ENCODE peak calls at places on chromosomes 16 and 17, in four cellular contexts. U is WTC11, W is K562, A is GM12878. K is an unnamed sample.

GRCh38 chr16:17921357-17921978 is 415.1 kb downstream of the NPIPA8 start:
- DNase-seq in U (peak), A (no peak), W (peak), K (peak)

GRCh38 chr17:83195330-83196087 is 116.1 kb downstream of the METRNL start:
- DNase-seq in U (no peak), W (no peak), A (no peak), K (no peak)

GRCh38 chr17:42387221-42387657 is 1.0 kb downstream of the STAT3 start:
- DNase-seq in A (no peak), W (peak), U (no peak), K (peak)

GRCh38 chr17:67027031-67027628 is 17.2 kb upstream of the CACNG1 start:
- DNase-seq in U (no peak), A (no peak), W (no peak), K (no peak)

GRCh38 chr16:85928411-85928820 is 29.5 kb downstream of the IRF8 start:
- DNase-seq in A (no peak), W (no peak), U (no peak), K (no peak)

GRCh38 chr16:83971165-83972130 is 3.4 kb downstream of the NECAB2 start:
- DNase-seq in U (no peak), W (no peak), A (no peak), K (no peak)

GRCh38 chr17:55159251-55159650 is 105.5 kb upstream of the HLF start:
- DNase-seq in W (no peak), A (no peak), U (no peak), K (no peak)

GRCh38 chr17:64066709-64067108 is 46.3 kb upstream of the ICAM2 start:
- DNase-seq in A (no peak), U (no peak), W (no peak), K (no peak)

GRCh38 chr17:80198144-80198661 is 21.9 kb downstream of the SGSH start:
- DNase-seq in W (no peak), U (peak), A (no peak), K (peak)

GRCh38 chr16:75257886-75258806 is 6.7 kb upstream of the BCAR1 start:
- DNase-seq in W (no peak), A (no peak), U (peak), K (no peak)

GRCh38 chr16:22195695-22196558 is 10.2 kb upstream of the EEF2K start:
- DNase-seq in A (peak), U (peak), W (peak), K (peak)

GRCh38 chr16:87043273-87044030 is 273.7 kb downstream of the C16orf95 start:
- DNase-seq in A (no peak), U (no peak), W (no peak), K (no peak)

GRCh38 chr16:27980076-27980775 is 83.3 kb downstream of the GSG1L start:
- DNase-seq in W (no peak), A (no peak), U (no peak), K (no peak)

GRCh38 chr17:28177351-28177750 is 134.9 kb downstream of the NLK start:
- DNase-seq in W (no peak), A (no peak), U (no peak), K (no peak)

GRCh38 chr17:538096-538973 is 176.3 kb downstream of the VPS53 start:
- DNase-seq in A (no peak), U (no peak), W (no peak), K (no peak)
- TF ChIP-seq NR2C2 in A (no peak), U (no peak), W (no peak), K (no peak)

GRCh38 chr16:11303405-11304138 is 22.4 kb upstream of the PRM1 start:
- DNase-seq in W (peak), A (no peak), U (no peak), K (no peak)
- TF ChIP-seq NR2C2 in W (no peak), A (no peak), U (no peak), K (no peak)

GRCh38 chr16:53545433-53545832 is 42.4 kb upstream of the AKTIP start:
- DNase-seq in W (no peak), A (no peak), U (no peak), K (peak)
- TF ChIP-seq NR2C2 in W (no peak), A (no peak), U (no peak), K (no peak)

DNA sequence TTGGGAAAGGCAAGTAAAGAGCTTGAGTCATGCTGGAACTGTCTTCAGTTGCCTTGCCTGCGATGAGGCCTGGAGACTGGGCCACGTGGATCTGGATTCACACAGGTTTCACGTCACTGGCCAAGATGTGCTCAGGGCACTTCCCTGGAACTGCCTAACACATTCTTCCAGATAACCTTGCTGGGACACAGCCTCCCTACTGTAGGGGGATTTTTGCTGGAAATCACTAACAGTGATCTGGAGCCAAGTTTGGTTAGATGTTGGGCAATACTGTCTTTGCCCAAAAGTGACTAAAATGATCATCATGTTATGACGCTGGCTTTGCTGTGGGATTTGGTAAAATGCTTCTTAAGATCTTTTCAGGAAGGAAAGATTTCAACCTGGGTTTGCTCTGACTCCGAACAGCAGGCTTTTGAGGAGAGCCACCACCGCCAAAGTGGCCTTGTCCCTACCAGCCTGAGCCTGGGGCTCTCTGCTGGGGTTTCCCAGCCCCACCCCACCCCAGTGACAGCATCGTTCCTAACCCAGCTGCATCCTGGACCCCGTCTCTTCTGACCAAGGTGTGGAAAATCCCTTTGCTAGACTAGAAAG is 14.7 kb downstream of the C1QTNF1 start:
- DNase-seq in U (no peak), W (no peak), A (no peak), K (no peak)
- TF ChIP-seq NR2C2 in U (no peak), W (no peak), A (no peak), K (no peak)

GRCh38 chr16:4639899-4640509 is 15.4 kb downstream of the MGRN1 start:
- DNase-seq in A (no peak), W (no peak), U (no peak), K (no peak)
- TF ChIP-seq NR2C2 in A (no peak), W (no peak), U (no peak), K (no peak)

GRCh38 chr17:57530026-57530425 is 215.1 kb downstream of the CCDC182 start:
- DNase-seq in U (no peak), W (no peak), A (no peak), K (no peak)
- TF ChIP-seq NR2C2 in U (no peak), W (no peak), A (no peak), K (no peak)

DNA sequence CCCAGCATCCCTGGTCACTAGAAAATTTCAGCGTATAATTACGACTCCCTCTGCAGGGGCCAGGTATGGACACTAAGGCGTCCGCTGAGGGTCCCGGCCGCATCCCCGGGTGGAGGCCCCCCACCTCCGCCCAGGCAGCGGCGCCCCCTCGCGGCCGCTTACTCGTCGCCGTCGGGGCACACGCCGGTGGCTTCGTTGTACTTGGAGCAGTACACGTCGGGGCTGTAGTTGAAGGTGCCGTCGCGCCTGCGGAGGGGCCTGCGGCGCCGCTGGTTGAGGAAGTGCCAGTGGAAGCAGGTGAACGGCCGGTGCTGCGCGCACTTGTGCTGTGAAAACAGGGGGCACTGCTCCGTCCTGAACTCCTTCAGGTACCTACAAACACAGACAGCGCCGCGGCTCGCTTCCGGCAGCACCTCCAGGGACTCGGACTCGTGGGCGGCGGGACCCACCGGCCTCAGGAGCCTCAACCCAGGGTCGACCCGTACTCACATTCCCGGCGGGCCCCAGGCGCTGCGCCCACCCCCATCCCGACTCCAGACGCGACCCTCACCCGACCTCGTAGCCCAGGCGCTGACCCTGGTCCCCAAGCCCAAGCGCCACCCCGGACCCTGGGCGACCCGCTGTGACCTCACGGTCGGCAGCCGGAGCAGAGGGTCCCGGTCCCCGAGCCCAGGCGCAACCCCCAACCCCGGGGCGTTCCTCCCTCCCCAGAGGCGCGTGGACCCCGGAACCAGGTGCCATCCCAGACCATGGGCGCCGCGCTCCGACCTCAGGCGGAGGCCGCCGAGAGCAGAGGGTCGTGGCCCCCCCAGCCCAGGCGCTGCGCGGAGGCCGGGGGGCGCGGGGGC is 596 bp downstream of the UNKL start:
- DNase-seq in U (peak), A (peak), W (peak), K (no peak)
- TF ChIP-seq NR2C2 in U (no peak), A (no peak), W (no peak), K (no peak)

GRCh38 chr17:77445030-77445907 is 304.5 kb downstream of the SEC14L1 start:
- DNase-seq in W (no peak), A (peak), U (no peak), K (no peak)

GRCh38 chr17:77445908-77446535 is 305.3 kb downstream of the SEC14L1 start:
- DNase-seq in W (peak), A (no peak), U (no peak), K (no peak)

GRCh38 chr17:77442976-77443742 is 302.4 kb downstream of the SEC14L1 start:
- DNase-seq in W (no peak), U (no peak), A (no peak), K (no peak)

GRCh38 chr17:77444653-77445029 is 303.9 kb downstream of the SEC14L1 start:
- DNase-seq in W (peak), A (peak), U (no peak), K (no peak)

GRCh38 chr17:77443743-77444260 is 303.0 kb downstream of the SEC14L1 start:
- DNase-seq in A (no peak), W (no peak), U (no peak), K (no peak)
- TF ChIP-seq NR2C2 in A (no peak), W (no peak), U (no peak), K (no peak)

GRCh38 chr16:66534376-66534799 is 15.5 kb downstream of the TK2 start:
- DNase-seq in W (peak), U (no peak), A (no peak), K (no peak)
- TF ChIP-seq NR2C2 in W (no peak), U (no peak), A (no peak), K (no peak)

GRCh38 chr17:75511270-75511609 is 4.1 kb downstream of the CASKIN2 start:
- DNase-seq in W (no peak), A (no peak), U (no peak), K (no peak)

GRCh38 chr17:75513667-75514052 is 1.7 kb downstream of the CASKIN2 start:
- DNase-seq in U (no peak), W (no peak), A (no peak), K (no peak)

GRCh38 chr17:75512946-75513666 is 2.2 kb downstream of the CASKIN2 start:
- DNase-seq in W (peak), A (no peak), U (no peak), K (no peak)

GRCh38 chr17:75509528-75510258 is 5.6 kb downstream of the CASKIN2 start:
- DNase-seq in U (no peak), W (no peak), A (no peak), K (no peak)

DNA sequence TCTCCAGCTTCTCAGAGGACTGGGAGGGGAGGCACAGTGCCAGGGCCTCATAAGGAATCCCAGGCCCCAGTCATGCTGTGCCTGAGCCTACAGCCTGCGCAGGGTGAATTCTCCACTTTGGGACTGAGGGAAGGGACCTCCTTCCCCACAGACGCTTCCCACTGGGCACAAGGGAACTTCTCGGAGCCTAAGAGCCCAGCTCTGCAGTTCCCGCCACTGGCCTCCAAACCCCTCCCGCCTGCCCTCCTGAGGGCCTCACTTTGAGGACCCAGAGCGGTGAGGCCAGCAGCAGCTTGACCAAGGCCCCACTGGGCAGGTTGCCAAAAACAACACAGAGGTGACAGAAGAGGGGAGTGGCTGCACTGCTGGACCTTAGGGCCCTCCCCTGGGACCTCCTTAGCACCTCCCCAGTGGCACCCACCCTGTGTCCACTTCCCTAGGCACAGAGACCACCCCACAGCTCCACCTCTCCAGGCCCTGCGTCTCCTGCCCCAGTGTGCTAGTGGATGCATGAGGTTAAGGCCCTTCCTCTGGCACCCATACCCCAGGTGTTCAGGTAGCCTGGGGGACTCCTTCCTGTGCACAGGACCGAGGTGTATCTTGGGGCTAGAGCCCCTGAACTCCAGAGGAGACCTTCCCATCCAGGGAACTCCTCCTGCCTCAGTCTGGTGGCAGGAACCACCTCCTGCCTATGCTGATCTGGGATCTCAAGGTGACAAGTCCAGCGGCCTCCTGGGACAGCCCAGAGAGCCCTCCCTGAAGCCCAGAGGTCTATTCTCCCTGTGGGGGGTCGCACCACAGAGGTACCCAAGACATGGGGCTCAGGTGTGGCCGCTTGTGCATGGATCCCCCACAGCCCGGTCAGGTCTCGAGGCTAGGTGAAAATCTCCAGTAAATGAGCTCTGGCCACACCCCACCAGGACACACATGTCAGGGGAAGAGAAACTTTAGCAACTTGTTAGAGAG is 3.4 kb downstream of the CASKIN2 start:
- DNase-seq in U (no peak), A (no peak), W (peak), K (peak)
- TF ChIP-seq NR2C2 in U (no peak), A (no peak), W (no peak), K (no peak)

K was measured in HepG2.